ENCODE peak calls at places on chromosome 4, in five cellular contexts. K, V, F, M and L are unnamed samples.

GRCh38 chr4:6197433-6198174 is 2.7 kb downstream of the JAKMIP1 start:
- DNase-seq in K (no peak), V (no peak), M (no peak), F (no peak), L (no peak)

GRCh38 chr4:17561195-17561909 is 15.6 kb upstream of the LAP3 start:
- DNase-seq in M (no peak), K (peak), V (peak), F (peak), L (peak)

GRCh38 chr4:2574863-2575262 is 38.4 kb downstream of the FAM193A start:
- DNase-seq in K (no peak), M (no peak), F (no peak), V (no peak), L (no peak)

GRCh38 chr4:180635276-180635675 is 1607.9 kb upstream of the TENM3 start:
- DNase-seq in M (no peak), K (no peak), V (no peak), F (no peak), L (no peak)

GRCh38 chr4:2800691-2801596 is 8.1 kb downstream of the SH3BP2 start:
- DNase-seq in K (no peak), F (peak), V (peak), M (no peak), L (peak)

GRCh38 chr4:3719836-3720235 is 46.3 kb upstream of the ADRA2C start:
- DNase-seq in V (no peak), K (no peak), M (no peak), F (no peak), L (no peak)

GRCh38 chr4:836003-836511 is 10.1 kb upstream of the CPLX1 start:
- DNase-seq in V (no peak), F (no peak), M (no peak), K (no peak), L (no peak)

GRCh38 chr4:52173470-52174055 is 122.5 kb downstream of the SPATA18 start:
- DNase-seq in V (no peak), K (peak), F (peak), M (no peak), L (peak)

GRCh38 chr4:175330652-175331051 is 412.5 kb downstream of the ADAM29 start:
- DNase-seq in V (no peak), K (no peak), F (no peak), M (no peak), L (peak)

GRCh38 chr4:40629401-40630334 is at the start of gene RBM47:
- DNase-seq in K (no peak), M (peak), V (peak), F (peak), L (peak)

GRCh38 chr4:1130318-1131186 is 17.2 kb upstream of the RNF212 start:
- DNase-seq in K (peak), V (peak), F (peak), M (peak), L (peak)

GRCh38 chr4:182578402-182578801 is 335.2 kb downstream of the TENM3 start:
- DNase-seq in V (no peak), F (peak), K (peak), M (peak), L (peak)

GRCh38 chr4:104848597-104849225 is 298.0 kb upstream of the TET2 start:
- DNase-seq in F (no peak), M (no peak), V (no peak), K (no peak), L (no peak)

GRCh38 chr4:13921805-13922204 is 294.3 kb upstream of the BOD1L1 start:
- DNase-seq in V (no peak), M (no peak), K (peak), F (peak), L (peak)

GRCh38 chr4:102616661-102617060 is 115.5 kb downstream of the NFKB1 start:
- DNase-seq in V (no peak), K (no peak), M (no peak), F (no peak), L (no peak)

GRCh38 chr4:188246488-188246887 is 107.2 kb downstream of the TRIML1 start:
- DNase-seq in M (peak), K (no peak), F (no peak), V (peak), L (peak)

GRCh38 chr4:56733352-56733751 is 52.3 kb upstream of the HOPX start:
- DNase-seq in F (no peak), V (no peak), M (no peak), K (no peak), L (no peak)

GRCh38 chr4:79979785-79980437 is 93.1 kb downstream of the ANTXR2 start:
- DNase-seq in F (no peak), K (no peak), M (no peak), V (no peak), L (no peak)

GRCh38 chr4:112287258-112287873 is 1.7 kb upstream of the TIFA start:
- DNase-seq in K (no peak), M (no peak), F (no peak), V (no peak), L (no peak)

GRCh38 chr4:112290341-112290740 is 4.6 kb upstream of the TIFA start:
- DNase-seq in V (no peak), M (no peak), F (no peak), K (no peak), L (no peak)

GRCh38 chr4:112289407-112290253 is 3.9 kb upstream of the TIFA start:
- DNase-seq in F (no peak), V (no peak), M (no peak), K (no peak), L (no peak)

GRCh38 chr4:112284662-112285411 is 867 bp downstream of the TIFA start:
- DNase-seq in V (no peak), M (no peak), K (no peak), F (peak), L (peak)

GRCh38 chr4:112288455-112288854 is 2.8 kb upstream of the TIFA start:
- DNase-seq in M (no peak), V (no peak), K (no peak), F (no peak), L (no peak)
- H3K4me3 ChIP-seq in M (no peak), V (no peak), K (no peak), F (no peak), L (no peak)

GRCh38 chr4:176868676-176869075 is 76.0 kb upstream of the VEGFC start:
- DNase-seq in F (no peak), M (no peak), K (no peak), V (no peak), L (no peak)
- TF ChIP-seq CTCF in F (no peak), M (no peak), K (no peak), V (no peak), L (no peak)

GRCh38 chr4:140710784-140711622 is 45.2 kb downstream of the TBC1D9 start:
- DNase-seq in M (no peak), F (no peak), K (no peak), V (no peak), L (no peak)
- H3K4me3 ChIP-seq in M (no peak), F (no peak), K (no peak), V (no peak), L (no peak)

DNA sequence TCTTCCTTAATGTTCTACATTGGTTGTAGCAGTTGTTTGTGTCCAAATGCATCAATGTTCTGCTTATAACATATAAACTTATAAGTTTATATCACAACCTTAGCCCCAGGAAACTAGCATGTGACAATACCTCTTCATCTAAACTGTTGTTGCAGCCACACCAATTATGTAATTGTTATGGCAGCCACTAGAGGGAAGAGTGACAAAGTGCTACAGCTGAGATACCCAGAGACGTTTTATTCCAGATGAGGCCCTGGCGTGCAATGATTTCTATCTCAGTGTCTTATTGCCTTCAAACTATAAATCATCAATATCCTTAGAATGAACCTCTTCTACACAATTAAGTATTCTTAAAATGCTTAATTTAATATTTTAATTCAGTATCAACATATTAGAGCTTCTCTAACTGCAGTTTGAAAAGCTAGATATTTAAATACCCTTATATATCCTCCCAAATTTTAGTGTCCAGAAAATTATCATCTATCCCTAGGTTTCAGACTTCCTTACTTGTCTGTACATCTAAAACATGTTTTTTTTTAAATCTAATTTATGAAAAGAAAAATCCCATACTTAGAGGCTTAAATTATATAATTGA is 171.6 kb downstream of the PCDH10 start:
- DNase-seq in F (peak), K (no peak), M (peak), V (peak), L (peak)
- TF ChIP-seq CTCF in F (peak), K (peak), M (peak), V (peak), L (peak)

DNA sequence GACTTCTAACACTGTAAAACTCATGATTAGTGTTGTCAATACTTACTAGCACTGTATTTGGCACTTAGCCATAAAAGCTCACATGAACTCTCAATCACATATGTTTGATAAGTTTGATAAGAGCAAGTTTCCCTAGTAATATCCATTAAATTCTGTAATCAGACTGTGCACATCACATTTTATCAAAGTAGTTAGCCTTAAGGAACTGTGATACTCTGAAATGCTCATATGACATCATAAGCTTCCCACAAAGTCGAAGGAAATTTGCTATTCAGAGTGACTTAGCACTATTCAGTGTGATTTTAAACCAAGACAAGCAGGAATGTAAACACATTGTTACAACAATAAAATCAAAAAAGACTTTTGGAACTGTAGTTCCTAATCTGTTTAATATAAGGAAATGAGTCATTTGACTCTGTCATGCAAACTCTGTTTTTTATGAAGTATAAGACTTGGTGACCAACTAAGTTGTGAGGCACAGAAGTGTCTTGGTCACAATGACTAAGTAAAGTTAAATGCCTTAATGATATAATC is 6.7 kb downstream of the SLC7A11 start:
- DNase-seq in F (peak), K (peak), M (peak), V (no peak), L (peak)
- H3K4me3 ChIP-seq in F (no peak), K (no peak), M (no peak), V (no peak), L (no peak)

DNA sequence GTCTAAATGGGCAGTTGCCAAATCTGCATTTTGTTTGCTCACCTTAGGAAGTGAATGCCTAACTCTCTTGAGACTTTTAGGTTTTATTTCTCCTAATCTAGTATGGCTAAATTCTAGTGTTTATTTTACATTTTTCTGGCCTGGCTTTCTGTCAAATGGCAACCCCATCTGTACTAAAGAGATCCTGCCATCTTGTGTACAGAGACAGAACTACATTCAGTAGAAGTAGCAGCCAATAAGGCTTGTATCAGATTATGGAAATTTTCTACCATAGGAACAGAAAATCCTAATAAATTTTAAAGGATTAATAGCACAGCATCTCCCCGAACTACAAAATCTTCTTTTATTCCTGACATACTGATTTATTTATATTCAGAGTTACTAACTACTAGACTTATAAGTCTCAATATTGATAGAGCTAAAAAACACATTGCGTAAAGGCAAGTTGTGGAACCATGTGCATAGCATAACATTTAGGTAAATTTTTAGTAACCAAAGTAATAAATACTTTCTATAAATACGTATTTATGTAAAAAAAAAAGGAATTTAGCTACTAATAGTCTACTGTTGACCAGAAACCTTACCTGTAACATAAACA is 45.5 kb downstream of the TMEM144 start:
- DNase-seq in F (peak), K (peak), M (peak), V (no peak), L (peak)
- TF ChIP-seq CTCF in F (peak), K (peak), M (peak), V (peak), L (peak)

GRCh38 chr4:150710770-150711375 is 128.9 kb downstream of the MAB21L2 start:
- DNase-seq in K (no peak), F (no peak), M (no peak), V (no peak), L (no peak)
- H3K4me3 ChIP-seq in K (no peak), F (no peak), M (no peak), V (no peak), L (no peak)